ENCODE peak calls at places on chromosomes 13 and 19, in four cellular contexts. U is lower leg skin, M is tibial nerve, B is body of pancreas. C is an unnamed sample.

GRCh38 chr13:39379118-39379517 is 223.9 kb downstream of the LHFPL6 start:
- DNase-seq in B (no peak), U (no peak), M (no peak), C (no peak)

GRCh38 chr13:113027095-113027494 is 58.1 kb downstream of the MCF2L start:
- DNase-seq in U (no peak), B (no peak), M (no peak), C (no peak)

GRCh38 chr13:24280722-24281121 is 28.7 kb upstream of the C1QTNF9 start:
- DNase-seq in U (no peak), M (no peak), B (no peak), C (no peak)

GRCh38 chr13:32682740-32683139 is 96.5 kb downstream of the PDS5B start:
- DNase-seq in M (no peak), U (no peak), B (no peak), C (no peak)

GRCh38 chr19:14478113-14478545 is 3.0 kb upstream of the PTGER1 start:
- DNase-seq in U (no peak), B (no peak), M (no peak), C (no peak)

GRCh38 chr13:89687066-89687465 is 1660.4 kb upstream of the MIR17HG start:
- DNase-seq in M (no peak), B (no peak), U (no peak), C (no peak)

GRCh38 chr13:111503376-111503775 is 182.9 kb downstream of the TEX29 start:
- DNase-seq in B (no peak), M (no peak), U (peak), C (peak)

GRCh38 chr13:113367771-113368170 is 3.8 kb upstream of the GRTP1 start:
- DNase-seq in U (peak), B (no peak), M (no peak), C (no peak)

GRCh38 chr19:46489445-46490272 is 6.0 kb downstream of the PNMA8B start:
- DNase-seq in B (peak), U (peak), M (peak), C (peak)

GRCh38 chr19:58519087-58519354 is 589 bp downstream of the ZBTB45 start:
- DNase-seq in U (peak), B (peak), M (peak), C (peak)

GRCh38 chr19:38729653-38730469 is 14.4 kb downstream of the CAPN12 start:
- DNase-seq in M (no peak), U (peak), B (peak), C (peak)

GRCh38 chr19:4304509-4305252 is at the start of gene FSD1:
- DNase-seq in M (no peak), B (no peak), U (no peak), C (no peak)

GRCh38 chr13:65292488-65292901 is 1937.6 kb downstream of the PCDH9 start:
- DNase-seq in B (no peak), M (no peak), U (no peak), C (no peak)

GRCh38 chr13:98384739-98385138 is 192.2 kb downstream of the STK24 start:
- DNase-seq in U (no peak), M (no peak), B (no peak), C (no peak)

GRCh38 chr13:34803756-34804155 is 138.3 kb upstream of the NBEA start:
- DNase-seq in M (no peak), B (no peak), U (no peak), C (no peak)

GRCh38 chr13:99416411-99417121 is 84.7 kb upstream of the TM9SF2 start:
- DNase-seq in M (no peak), U (peak), B (no peak), C (peak)

GRCh38 chr19:38411041-38411712 is 8.3 kb downstream of the FAM98C start:
- DNase-seq in U (no peak), B (no peak), M (no peak), C (no peak)

GRCh38 chr19:44890366-44891015 is 563 bp upstream of the TOMM40 start:
- DNase-seq in M (no peak), B (no peak), U (no peak), C (no peak)

GRCh38 chr13:101655435-101655834 is 203.0 kb downstream of the ITGBL1 start:
- DNase-seq in B (no peak), M (no peak), U (no peak), C (no peak)

GRCh38 chr19:33197591-33198000 is 3.5 kb downstream of the LRP3 start:
- DNase-seq in B (no peak), M (no peak), U (no peak), C (no peak)

GRCh38 chr13:44263920-44264610 is 109.6 kb upstream of the SERP2 start:
- DNase-seq in U (peak), M (no peak), B (no peak), C (no peak)

GRCh38 chr13:44257806-44258205 is 115.8 kb upstream of the SERP2 start:
- DNase-seq in B (no peak), U (peak), M (no peak), C (no peak)

DNA sequence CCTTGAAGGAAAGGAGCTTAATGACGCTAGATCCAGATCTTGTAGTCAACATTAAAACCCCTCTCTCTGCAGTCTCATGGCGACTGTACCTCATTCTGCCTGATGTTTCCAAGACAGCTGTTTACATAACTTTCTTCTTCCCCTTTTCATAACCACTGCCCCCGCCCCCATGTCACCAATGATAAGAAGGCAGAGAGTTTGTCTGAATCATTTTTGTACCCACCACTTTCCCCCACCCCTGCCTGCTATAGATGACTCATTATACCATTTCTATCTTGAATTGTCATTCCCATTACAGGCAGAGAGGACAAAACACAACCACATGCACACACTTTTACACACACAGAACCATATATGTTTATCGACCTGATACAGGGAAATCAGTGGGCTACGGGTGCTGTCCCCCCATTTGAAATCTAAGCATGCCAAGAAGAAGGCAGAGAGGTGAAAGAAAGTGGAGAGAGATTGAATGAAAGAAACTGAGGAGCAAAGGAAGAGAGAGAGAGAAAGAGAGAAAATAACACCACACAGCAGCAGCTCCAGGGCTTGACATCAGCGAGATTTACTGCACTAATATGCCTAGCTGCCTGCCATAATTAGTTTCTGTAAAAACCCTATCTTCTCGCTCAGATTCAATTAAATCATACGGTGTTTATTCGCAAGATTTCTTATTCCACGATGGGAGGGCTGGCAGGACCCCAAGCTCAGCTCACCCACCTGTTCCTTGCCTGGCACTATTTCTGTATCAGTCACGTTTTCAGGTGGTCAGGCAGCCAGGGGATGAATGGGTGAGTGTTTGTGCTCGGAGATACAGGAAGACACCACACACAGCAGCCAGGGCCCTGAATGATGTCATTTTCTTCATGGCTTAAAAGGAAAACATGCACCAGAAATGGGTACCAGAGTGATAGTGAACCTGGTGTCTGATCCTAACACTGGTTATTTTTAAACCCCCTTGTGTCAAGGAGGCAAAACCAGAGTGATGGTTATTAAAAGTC is 114.3 kb upstream of the SERP2 start:
- DNase-seq in B (no peak), U (peak), M (no peak), C (no peak)
- TF ChIP-seq POLR2A in B (no peak), U (no peak), M (no peak), C (no peak)

DNA sequence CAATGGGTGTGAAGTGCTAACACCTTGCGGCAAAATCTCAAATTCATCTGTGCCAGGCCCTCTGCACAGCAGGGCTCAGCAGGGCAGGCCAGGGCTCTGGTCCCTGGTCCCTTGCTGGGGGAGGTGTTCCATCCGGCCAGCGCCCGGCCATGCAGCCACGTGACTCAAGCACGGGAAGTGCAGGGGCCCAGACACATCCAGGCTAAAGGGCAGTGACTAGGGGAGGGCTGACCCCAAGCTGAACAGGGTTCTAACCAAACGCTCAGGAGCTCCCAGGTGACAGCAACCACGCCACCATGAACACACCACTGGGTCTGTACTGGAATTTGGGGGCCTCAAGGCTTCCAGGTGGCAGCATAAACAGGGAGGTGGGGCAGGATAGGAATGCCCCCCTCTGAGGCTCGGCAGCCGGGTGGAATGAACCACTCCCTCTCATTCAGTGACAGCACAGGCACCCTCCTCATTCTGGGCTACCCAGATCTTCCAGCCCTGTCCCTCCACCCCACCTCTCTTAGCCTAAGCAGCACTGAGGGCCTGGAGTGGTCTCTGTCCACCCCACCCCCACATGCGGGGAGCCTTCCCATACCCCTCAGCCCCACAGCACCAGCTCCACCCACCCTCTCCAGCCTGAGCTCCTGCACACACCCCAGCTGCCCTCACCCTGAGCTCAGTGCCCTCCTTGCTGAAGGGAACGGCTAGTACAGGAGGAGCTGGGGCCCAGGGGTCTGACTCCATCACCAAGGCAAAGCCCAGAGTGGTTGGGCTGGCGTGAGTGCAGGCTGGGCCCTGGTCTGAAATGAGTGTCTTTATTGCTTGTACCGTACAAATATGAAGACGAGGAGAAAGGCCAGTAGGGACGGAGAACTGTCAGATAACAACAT is 5.3 kb upstream of the CCNP start:
- DNase-seq in B (no peak), M (no peak), U (no peak), C (peak)
- TF ChIP-seq POLR2A in B (no peak), M (no peak), U (no peak), C (peak)

DNA sequence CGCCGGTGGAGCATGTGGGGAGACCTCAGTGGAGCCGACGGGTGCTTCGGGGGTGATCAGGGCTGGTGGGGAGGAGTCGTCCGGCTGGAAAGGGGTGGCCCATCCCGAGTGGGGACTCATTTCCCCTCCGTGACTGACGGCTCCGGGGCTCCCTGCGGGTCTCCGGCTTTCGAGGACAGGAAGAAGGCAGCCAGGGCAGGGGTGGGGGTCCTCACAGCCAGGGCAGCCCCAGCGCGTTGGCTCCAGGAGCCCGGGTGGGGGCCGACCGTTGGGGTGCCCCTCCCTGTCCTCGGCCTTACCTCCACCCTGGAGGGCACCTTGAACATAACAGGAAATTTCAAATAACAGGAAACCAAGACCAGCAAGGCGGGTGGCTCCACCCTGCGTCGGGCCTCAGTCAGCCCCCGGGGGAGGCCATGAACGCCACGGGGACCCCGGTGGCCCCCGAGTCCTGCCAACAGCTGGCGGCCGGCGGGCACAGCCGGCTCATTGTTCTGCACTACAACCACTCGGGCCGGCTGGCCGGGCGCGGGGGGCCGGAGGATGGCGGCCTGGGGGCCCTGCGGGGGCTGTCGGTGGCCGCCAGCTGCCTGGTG is at the start of gene S1PR4:
- DNase-seq in M (no peak), B (no peak), U (no peak), C (peak)
- TF ChIP-seq POLR2A in M (no peak), B (no peak), U (no peak), C (peak)

DNA sequence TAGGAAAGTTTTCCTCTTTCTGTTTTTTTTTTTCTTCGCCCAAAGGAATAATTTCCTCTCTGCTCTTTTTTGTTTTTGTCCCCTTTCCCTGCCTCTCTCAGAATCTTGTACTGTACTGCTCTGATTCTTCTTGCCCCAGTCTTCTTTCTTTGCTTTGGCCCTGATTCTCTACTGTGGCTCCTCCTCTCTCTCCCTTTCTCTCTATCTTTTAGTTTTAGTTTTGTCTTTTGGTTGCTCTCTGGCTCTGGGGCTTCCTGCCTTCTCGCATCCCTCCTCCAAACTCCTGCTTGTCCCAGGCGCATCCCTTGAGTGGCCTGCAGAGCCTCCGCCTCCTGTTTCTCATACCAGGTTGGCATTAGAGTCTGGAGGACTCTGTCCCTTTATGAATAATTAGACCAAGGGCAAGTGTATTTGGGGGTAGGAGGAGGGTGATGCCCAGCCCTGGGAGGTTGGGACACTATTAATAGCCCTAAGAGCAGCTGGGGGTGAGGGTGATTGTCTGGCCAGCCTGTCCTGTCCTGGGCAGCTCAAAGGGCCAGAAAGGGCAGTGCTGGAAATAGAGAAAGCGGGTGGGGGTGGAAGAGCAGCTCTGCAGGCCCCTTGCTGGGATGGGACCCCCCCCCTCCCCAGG is 39.1 kb downstream of the LYL1 start:
- DNase-seq in U (no peak), M (no peak), B (no peak), C (no peak)
- TF ChIP-seq POLR2A in U (no peak), M (no peak), B (no peak), C (no peak)

DNA sequence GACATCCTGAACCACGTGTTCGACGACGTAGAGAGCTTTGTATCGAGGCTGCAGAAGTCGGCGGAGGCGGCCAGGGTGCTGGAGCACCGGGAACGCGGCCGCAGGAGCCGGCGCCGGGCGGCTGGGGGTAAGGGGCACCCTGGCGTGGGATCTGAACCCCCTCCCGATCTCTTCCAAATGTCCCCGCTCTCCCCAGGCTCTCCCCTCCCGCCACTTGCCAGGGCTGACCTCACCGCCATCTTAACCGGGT is 6.0 kb downstream of the EPS8L1 start:
- DNase-seq in B (no peak), U (no peak), M (no peak), C (no peak)
- TF ChIP-seq POLR2A in B (no peak), U (no peak), M (no peak), C (no peak)

DNA sequence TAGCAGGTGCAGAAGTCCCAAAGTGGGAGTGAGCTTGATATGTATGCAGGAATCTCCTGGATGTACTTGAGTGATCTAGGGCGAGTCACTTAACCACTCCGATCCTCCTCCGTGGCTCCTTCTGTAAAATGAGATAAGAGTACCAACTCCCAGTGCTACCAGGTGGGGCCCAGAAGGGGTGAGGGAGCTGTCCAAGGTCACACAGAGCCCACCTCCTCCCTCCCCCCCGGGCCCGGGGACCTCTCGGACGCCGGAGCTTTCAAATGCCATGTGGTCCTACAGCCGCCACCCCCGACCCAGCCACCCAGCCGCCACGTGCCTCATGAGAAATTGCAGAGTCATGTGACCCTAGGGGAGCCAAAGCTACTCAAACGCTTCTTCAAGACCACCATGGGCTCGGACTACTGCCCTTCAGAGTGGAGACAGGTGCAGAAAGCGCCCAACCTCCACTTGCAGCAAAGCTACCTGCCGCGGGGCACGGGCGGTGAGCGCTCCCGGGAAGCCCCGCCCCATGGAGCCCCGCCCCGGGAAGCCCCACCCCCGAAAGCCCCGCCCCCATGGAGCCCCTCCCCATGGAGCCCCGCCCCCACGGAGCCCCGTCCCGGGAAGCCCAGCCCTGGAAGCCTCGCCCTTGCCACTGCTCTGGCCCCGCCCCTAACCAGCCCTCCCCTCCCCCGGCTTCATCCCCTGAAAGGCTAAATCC is 10.1 kb upstream of the ZNF358 start:
- DNase-seq in U (no peak), M (no peak), B (peak), C (no peak)
- TF ChIP-seq POLR2A in U (no peak), M (no peak), B (no peak), C (no peak)

GRCh38 chr19:49924004-49924880 is 4.8 kb upstream of the ATF5 start:
- DNase-seq in M (no peak), B (no peak), U (no peak), C (peak)
- TF ChIP-seq POLR2A in M (no peak), B (no peak), U (no peak), C (peak)

DNA sequence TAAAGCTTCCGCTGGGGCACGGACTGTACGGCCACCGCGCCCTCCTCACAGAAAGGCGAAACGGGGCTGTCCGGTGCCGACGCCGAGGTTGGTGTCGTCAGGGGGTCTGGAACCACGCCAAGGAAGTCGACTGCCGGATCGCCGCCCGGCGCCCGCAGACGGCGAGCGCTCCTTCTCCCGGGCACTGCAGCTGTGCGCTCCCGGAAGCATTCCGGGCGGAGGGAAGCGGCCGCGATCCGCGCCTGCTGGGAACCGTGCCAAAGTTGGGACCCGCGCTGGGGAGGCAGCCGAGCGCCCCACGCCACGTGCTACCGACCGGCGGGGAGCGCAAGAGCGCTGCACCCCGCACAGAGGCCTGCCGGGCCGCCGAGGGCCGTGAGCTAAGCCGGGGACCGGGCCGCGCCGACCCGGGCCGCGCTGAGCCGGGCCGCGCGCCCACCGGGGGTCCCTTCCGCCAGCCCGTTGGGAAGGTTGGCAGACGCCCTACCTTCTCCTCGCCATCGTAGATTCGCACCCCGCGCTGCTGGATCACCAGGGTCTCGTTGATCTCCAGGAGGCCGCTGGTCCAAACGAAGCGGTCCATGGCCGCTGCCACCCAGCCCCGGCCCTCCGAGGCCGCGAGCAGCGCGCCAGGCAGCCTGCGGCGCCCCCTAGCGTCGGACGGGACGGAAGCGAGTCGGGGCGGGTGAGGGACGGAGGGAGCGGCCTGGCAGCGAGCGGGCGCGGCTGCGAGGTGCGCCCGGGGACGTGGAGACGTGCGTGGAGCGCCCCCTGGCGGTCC is at the start of gene VPS36:
- DNase-seq in M (peak), U (peak), B (peak), C (peak)
- TF ChIP-seq POLR2A in M (peak), U (no peak), B (peak), C (peak)